ENCODE peak calls at places on chromosomes 5 and 9, in six cellular contexts. I is IMR-90, P is neuronal stem cell, Z is H9, W is mesendoderm, Q is mesenchymal stem cell. N is an unnamed sample.

GRCh38 chr9:38212016-38212415 is 143.0 kb upstream of the SHB start:
- DNase-seq in Q (no peak), P (no peak), Z (no peak), I (no peak), W (no peak), N (no peak)

GRCh38 chr5:77322406-77322805 is 111.9 kb downstream of the PDE8B start:
- DNase-seq in W (peak; percentile 77), I (no peak), Z (peak; percentile 58), P (no peak), Q (no peak), N (no peak)

GRCh38 chr9:17613723-17614122 is 34.9 kb downstream of the SH3GL2 start:
- DNase-seq in I (peak; percentile 82), W (no peak), P (no peak), Q (peak; percentile 69), Z (no peak), N (no peak)

GRCh38 chr5:178790371-178790770 is 59.9 kb upstream of the ZNF354A start:
- DNase-seq in Q (no peak), P (no peak), W (no peak), Z (no peak), I (no peak), N (no peak)

GRCh38 chr9:70502690-70503089 is 88.2 kb upstream of the KLF9 start:
- DNase-seq in Q (no peak), W (no peak), Z (no peak), I (no peak), P (no peak), N (no peak)

GRCh38 chr5:31630931-31631330 is 8.0 kb upstream of the PDZD2 start:
- DNase-seq in P (no peak), Q (no peak), Z (no peak), W (no peak), I (no peak), N (no peak)

GRCh38 chr9:134617836-134618162 is 23.8 kb upstream of the COL5A1 start:
- DNase-seq in Z (no peak), P (no peak), W (no peak), I (no peak), Q (no peak), N (no peak)

GRCh38 chr9:134843740-134844139 is 36.9 kb upstream of the FCN2 start:
- DNase-seq in P (no peak), W (no peak), I (no peak), Z (no peak), Q (no peak), N (no peak)

GRCh38 chr5:165055476-165055875 is 1550.1 kb downstream of the MAT2B start:
- DNase-seq in W (no peak), P (no peak), Q (no peak), Z (no peak), I (no peak), N (no peak)

GRCh38 chr5:165057156-165057555 is 1551.7 kb downstream of the MAT2B start:
- DNase-seq in P (no peak), W (no peak), I (no peak), Q (peak; percentile 2), Z (no peak), N (no peak)
- H2BK15ac ChIP-seq in P (no peak overlapping the region), W (no peak overlapping the region), I (no peak overlapping the region), Q (no peak overlapping the region), Z (no peak overlapping the region), N (no peak overlapping the region)

GRCh38 chr9:130041648-130042405 is 1.2 kb downstream of the FNBP1 start:
- DNase-seq in P (peak; percentile 17), Q (peak; percentile 47), Z (no peak), I (peak; percentile 21), W (peak; percentile 37), N (peak; percentile 57)

GRCh38 chr9:130039504-130040147 is 3.4 kb downstream of the FNBP1 start:
- DNase-seq in I (no peak), Q (no peak), P (no peak), Z (no peak), W (no peak), N (no peak)

GRCh38 chr9:130042406-130042930 is 521 bp downstream of the FNBP1 start:
- DNase-seq in Q (no peak), P (peak; percentile 9), I (no peak), Z (peak; percentile 42), W (no peak), N (no peak)

GRCh38 chr9:130042931-130043653 is at the start of gene FNBP1:
- DNase-seq in Z (peak; percentile 87), I (peak; percentile 75), Q (peak; percentile 84), W (peak; percentile 92), P (peak; percentile 83), N (peak; percentile 38)

DNA sequence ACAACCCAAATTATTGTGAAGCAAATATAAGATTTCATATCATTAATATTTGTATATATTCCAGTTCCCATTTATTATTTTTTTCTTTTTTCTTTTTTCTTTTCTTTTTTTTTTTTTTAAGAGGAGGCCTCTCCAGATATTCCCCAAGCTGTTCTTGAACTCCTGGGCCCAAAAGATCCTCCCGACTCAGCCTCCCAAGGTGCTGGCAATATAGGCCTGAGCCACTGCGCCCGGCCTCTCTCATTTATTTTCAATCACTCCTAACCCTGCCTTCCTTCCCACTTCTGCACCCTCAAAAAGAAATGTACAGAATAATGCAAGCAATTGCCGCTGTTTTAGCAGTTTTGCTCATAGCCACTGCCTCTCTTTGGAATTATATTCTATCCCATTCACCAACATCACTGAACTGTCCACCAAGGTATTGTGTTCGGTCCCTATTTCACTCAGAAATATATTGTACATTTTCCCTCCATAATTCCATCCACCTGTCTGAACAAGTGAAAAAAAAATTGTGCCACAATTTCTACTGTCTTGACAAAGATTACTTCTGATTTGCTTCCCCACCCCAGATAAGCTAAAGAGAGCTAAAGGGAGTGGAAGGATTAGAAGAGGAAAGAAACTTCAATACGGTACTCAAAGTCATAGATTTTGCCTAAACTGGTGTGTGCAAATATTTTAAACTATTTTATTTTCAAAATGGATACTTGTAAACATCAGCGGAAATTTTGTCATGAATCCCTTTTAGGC is 1.9 kb downstream of the FNBP1 start:
- DNase-seq in P (no peak), I (no peak), W (no peak), Z (no peak), Q (no peak), N (no peak)
- H2BK15ac ChIP-seq in P (no peak overlapping the region), I (no peak overlapping the region), W (no peak overlapping the region), Z (no peak overlapping the region), Q (no peak overlapping the region), N (no peak overlapping the region)

GRCh38 chr9:75047506-75047905 is 19.4 kb upstream of the CARNMT1 start:
- DNase-seq in Q (no peak), P (no peak), I (no peak), Z (no peak), W (no peak), N (no peak)
- H2BK15ac ChIP-seq in Q (no peak overlapping the region), P (no peak overlapping the region), I (no peak overlapping the region), Z (no peak overlapping the region), W (no peak overlapping the region), N (no peak overlapping the region)

DNA sequence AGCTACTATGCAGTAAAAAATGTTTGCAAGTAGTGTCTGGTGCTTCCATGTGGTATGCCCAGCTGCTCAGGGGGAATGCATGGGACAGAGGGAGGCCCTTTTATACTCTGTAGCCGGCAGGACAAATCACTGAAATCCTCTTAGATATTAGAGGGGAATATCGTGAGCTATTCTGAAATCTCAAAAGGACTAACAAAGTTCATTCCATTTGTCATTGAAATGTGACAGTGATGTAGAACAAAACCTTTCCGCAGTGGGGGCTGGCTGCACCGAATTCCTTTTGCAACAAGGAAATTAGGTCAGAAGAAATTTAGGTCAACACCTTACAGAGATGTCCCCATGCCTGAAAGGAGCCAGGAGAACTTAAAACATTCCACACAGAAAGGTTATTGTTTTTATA is 72.4 kb upstream of the MEF2C start:
- DNase-seq in W (no peak), P (no peak), Q (no peak), Z (no peak), I (no peak), N (no peak)
- H2BK15ac ChIP-seq in W (no peak overlapping the region), P (no peak overlapping the region), Q (no peak overlapping the region), Z (no peak overlapping the region), I (no peak overlapping the region), N (no peak overlapping the region)

GRCh38 chr5:38529955-38530644 is 26.3 kb downstream of the LIFR start:
- DNase-seq in Q (no peak), W (no peak), Z (no peak), I (no peak), P (no peak), N (no peak)
- H2BK15ac ChIP-seq in Q (no peak overlapping the region), W (no peak overlapping the region), Z (no peak overlapping the region), I (no peak overlapping the region), P (no peak overlapping the region), N (no peak overlapping the region)

GRCh38 chr5:37846786-37847310 is 7.0 kb upstream of the GDNF start:
- DNase-seq in I (no peak), Z (no peak), W (peak; percentile 61), Q (no peak), P (no peak), N (no peak)
- H2BK15ac ChIP-seq in I (peak overlapping the region; percentile 80), Z (no peak overlapping the region), W (peak overlapping the region; percentile 1), Q (no peak overlapping the region), P (no peak overlapping the region), N (no peak overlapping the region)

N was measured in H1.